ENCODE peak calls at places on chromosomes 12 and 14, in four cellular contexts. R is stomach, E is sigmoid colon, N is esophagus muscularis mucosa. F is an unnamed sample.

GRCh38 chr12:131196220-131196619 is 242.5 kb downstream of the ADGRD1 start:
- DNase-seq in N (peak; percentile 77), E (no peak), R (no peak), F (no peak)

GRCh38 chr14:93832665-93833064 is 44.4 kb upstream of the PRIMA1 start:
- DNase-seq in R (peak; percentile 80), N (no peak), E (peak; percentile 77), F (no peak)

GRCh38 chr12:30514666-30515065 is 181.0 kb downstream of the IPO8 start:
- DNase-seq in E (no peak), N (no peak), R (no peak), F (no peak)

GRCh38 chr14:23465261-23465660 is 4.2 kb upstream of the NGDN start:
- DNase-seq in E (no peak), R (no peak), N (no peak), F (no peak)

GRCh38 chr14:35250319-35250718 is 41.9 kb upstream of the PSMA6 start:
- DNase-seq in E (no peak), R (no peak), N (no peak), F (no peak)

GRCh38 chr12:15910864-15911696 is at the start of gene DERA:
- DNase-seq in E (peak; percentile 89), R (peak; percentile 87), N (no peak), F (peak; percentile 52)

GRCh38 chr12:51225800-51226199 is 7.9 kb upstream of the POU6F1 start:
- DNase-seq in N (no peak), E (no peak), R (no peak), F (no peak)

GRCh38 chr12:28374556-28374955 is 184.3 kb downstream of the CCDC91 start:
- DNase-seq in E (no peak), N (no peak), R (no peak), F (no peak)

GRCh38 chr12:8012910-8013309 is 19.6 kb upstream of the FOXJ2 start:
- DNase-seq in E (no peak), R (no peak), N (no peak), F (no peak)

GRCh38 chr14:68986926-68987652 is 8.0 kb upstream of the ACTN1 start:
- DNase-seq in N (no peak), E (no peak), R (no peak), F (no peak)

GRCh38 chr14:76855066-76855465 is 28.9 kb downstream of the LRRC74A start:
- DNase-seq in N (no peak), E (no peak), R (no peak), F (no peak)

GRCh38 chr14:73741386-73741875 is 27.2 kb upstream of the PNMA1 start:
- DNase-seq in R (peak; percentile 79), N (no peak), E (peak; percentile 90), F (no peak)

GRCh38 chr14:22456986-22457594 is 131.9 kb downstream of the DAD1 start:
- DNase-seq in R (no peak), N (no peak), E (no peak), F (no peak)

GRCh38 chr14:100304825-100305445 is 1.3 kb downstream of the SLC25A29 start:
- DNase-seq in N (no peak), R (peak; percentile 88), E (no peak), F (no peak)

GRCh38 chr12:47035459-47035858 is 44.0 kb upstream of the PCED1B start:
- DNase-seq in R (no peak), N (no peak), E (no peak), F (no peak)
- TF ChIP-seq EP300 in R (no peak), N (no peak), E (no peak), F (no peak)

GRCh38 chr12:93336344-93336743 is 41.4 kb upstream of the NUDT4 start:
- DNase-seq in R (no peak), N (no peak), E (no peak), F (no peak)

GRCh38 chr12:93339695-93340094 is 38.0 kb upstream of the NUDT4 start:
- DNase-seq in E (no peak), N (no peak), R (no peak), F (no peak)

GRCh38 chr12:93335603-93336162 is 42.0 kb upstream of the NUDT4 start:
- DNase-seq in N (no peak), E (no peak), R (no peak), F (no peak)

GRCh38 chr12:93333054-93333453 is 44.7 kb upstream of the NUDT4 start:
- DNase-seq in N (no peak), R (no peak), E (no peak), F (no peak)

GRCh38 chr12:93333828-93334227 is 43.9 kb upstream of the NUDT4 start:
- DNase-seq in R (no peak), N (no peak), E (no peak), F (no peak)
- TF ChIP-seq EP300 in R (no peak), N (no peak), E (no peak), F (no peak)

DNA sequence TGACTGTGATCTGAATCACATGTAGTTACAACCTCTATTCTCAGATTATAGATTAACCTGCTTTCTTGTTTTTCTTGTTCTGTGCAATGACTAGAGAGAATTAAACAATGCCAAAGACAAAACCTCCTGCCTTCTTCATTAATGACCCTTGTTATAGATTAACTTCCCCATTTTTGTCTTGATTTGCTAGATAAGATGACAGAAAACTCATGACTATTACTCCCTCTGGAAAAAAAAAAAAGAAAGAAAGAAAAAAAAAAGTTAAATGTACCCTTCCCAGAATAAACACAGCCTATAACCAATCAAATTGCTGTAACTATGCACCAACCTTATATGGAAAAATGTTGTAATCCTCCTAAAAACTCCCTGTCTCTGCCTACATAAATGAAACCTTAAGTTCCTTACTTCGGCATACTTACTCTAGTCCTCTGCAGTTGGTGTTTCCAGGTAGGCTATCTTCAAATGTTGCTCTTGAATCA is 41.1 kb upstream of the PCED1B start:
- DNase-seq in R (no peak), E (no peak), N (no peak), F (no peak)
- TF ChIP-seq EP300 in R (no peak), E (no peak), N (no peak), F (no peak)

GRCh38 chr12:75713434-75713833 is 202.0 kb upstream of the KRR1 start:
- DNase-seq in E (no peak), R (no peak), N (no peak), F (no peak)

GRCh38 chr12:75714462-75715322 is 203.3 kb upstream of the KRR1 start:
- DNase-seq in R (no peak), N (no peak), E (no peak), F (no peak)

GRCh38 chr12:75711276-75711675 is 199.9 kb upstream of the KRR1 start:
- DNase-seq in N (no peak), E (no peak), R (no peak), F (no peak)

GRCh38 chr12:75710361-75711069 is 199.1 kb upstream of the KRR1 start:
- DNase-seq in R (no peak), E (no peak), N (no peak), F (no peak)

DNA sequence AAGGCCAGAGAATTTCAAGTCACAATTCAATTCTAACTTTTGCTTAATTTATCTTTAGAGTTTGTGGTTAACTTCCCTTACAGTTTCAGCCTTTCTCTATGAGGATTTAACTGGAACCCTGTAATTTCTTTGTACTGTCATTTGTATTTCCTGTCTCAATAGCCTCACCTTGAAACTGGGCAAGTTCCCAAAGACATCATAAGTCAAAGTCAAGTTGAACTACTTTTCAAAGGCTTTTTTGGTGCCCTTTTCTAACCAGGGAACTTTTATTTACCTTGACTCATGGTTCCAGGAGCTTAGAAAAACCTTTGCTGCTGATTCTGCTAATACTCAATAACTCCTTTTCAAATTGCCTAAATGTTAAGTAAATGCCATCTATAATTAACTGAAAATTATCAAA is 200.8 kb upstream of the KRR1 start:
- DNase-seq in R (no peak), E (no peak), N (no peak), F (no peak)
- TF ChIP-seq EP300 in R (no peak), E (no peak), N (no peak), F (no peak)

DNA sequence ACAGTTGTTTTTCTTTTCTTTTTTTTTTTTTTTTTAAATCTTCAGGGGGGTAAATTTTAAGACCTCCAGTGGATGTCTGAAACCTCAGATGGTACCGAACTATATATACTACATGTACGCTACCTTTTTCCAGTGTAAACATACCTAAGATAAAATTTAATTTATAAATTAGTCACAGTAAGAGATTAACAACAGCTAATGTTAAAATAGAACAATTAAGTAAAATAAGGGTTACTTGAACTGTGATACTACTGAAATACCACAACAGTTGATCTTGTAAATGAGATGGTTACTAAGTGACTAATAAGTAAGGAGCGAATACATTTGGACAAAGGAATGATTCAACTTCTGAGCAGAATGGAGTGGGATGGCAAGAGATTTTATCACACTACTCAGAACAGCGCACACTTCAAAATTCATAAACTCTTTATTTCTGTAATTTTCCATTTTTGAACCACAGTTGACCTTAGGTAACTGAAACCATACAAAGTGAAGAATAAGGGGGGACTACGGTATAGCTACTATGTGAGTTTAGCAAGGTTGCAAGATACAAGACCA is 80.5 kb upstream of the PCED1B start:
- DNase-seq in E (no peak), R (no peak), N (no peak), F (no peak)
- TF ChIP-seq EP300 in E (no peak), R (no peak), N (no peak), F (no peak)

GRCh38 chr14:75254901-75255300 is 23.7 kb upstream of the FOS start:
- DNase-seq in R (no peak), E (no peak), N (no peak), F (no peak)

GRCh38 chr14:75250800-75251199 is 27.8 kb upstream of the FOS start:
- DNase-seq in E (no peak), N (no peak), R (no peak), F (no peak)

GRCh38 chr14:75249958-75250336 is 28.7 kb upstream of the FOS start:
- DNase-seq in E (no peak), N (no peak), R (no peak), F (no peak)

GRCh38 chr14:75254381-75254821 is 24.2 kb upstream of the FOS start:
- DNase-seq in N (no peak), R (peak; percentile 77), E (no peak), F (no peak)

GRCh38 chr14:75252254-75252837 is 26.3 kb upstream of the FOS start:
- DNase-seq in N (no peak), R (peak; percentile 62), E (no peak), F (no peak)
- TF ChIP-seq EP300 in N (no peak), R (no peak), E (no peak), F (no peak)

GRCh38 chr12:74790958-74791357 is 253.3 kb downstream of the ATXN7L3B start:
- DNase-seq in R (no peak), E (no peak), N (no peak), F (no peak)

GRCh38 chr12:74791365-74791764 is 253.7 kb downstream of the ATXN7L3B start:
- DNase-seq in R (no peak), N (no peak), E (no peak), F (no peak)

DNA sequence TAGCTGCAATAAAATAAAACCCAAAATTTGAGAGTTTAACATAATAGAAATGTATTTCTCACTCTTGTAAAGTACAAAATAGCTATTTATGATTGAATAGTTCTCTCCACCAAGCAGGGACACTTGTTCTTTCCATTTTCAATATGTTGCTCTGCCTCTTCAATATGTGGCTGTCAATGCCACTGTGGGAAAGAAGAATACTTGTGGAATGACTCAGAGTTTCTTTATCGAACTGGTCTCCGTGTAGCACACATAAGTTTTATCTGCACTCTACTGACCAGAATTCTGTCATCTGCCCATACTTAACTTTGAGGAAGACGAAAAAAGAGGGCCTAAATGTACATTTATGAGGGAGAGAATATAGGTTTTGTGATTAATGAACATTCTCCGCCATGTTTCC is 256.9 kb downstream of the ATXN7L3B start:
- DNase-seq in R (no peak), N (no peak), E (no peak), F (no peak)
- TF ChIP-seq EP300 in R (no peak), N (no peak), E (no peak), F (no peak)

F was measured in tibial nerve.